ENCODE peak calls at places on chromosomes 5 and 9, in five cellular contexts. R is fibroblast of mammary gland, H is AG10803, S is WERI-Rb-1, F is pancreas. O is an unnamed sample.
A peak's percentile ranks its signal among the peaks of the same experiment; 100 is the strongest.

GRCh38 chr5:35513612-35514011 is 104.1 kb upstream of the SPEF2 start:
- DNase-seq in R (no peak), H (no peak), S (no peak), F (no peak), O (no peak)

GRCh38 chr9:18743976-18744375 is 270.0 kb downstream of the ADAMTSL1 start:
- DNase-seq in R (peak; percentile 33), H (peak; percentile 65), S (no peak), F (no peak), O (no peak)

GRCh38 chr5:137145726-137146125 is 353.4 kb downstream of the SPOCK1 start:
- DNase-seq in R (peak; percentile 17), H (peak; percentile 55), S (no peak), F (no peak), O (no peak)

GRCh38 chr5:141615991-141616715 is 2.6 kb downstream of the DIAPH1 start:
- DNase-seq in R (no peak), H (no peak), S (no peak), F (no peak), O (no peak)

GRCh38 chr5:73238873-73239272 is 65.9 kb downstream of the TMEM174 start:
- DNase-seq in R (no peak), H (no peak), S (no peak), F (no peak), O (no peak)

GRCh38 chr9:36632892-36633291 is 60.2 kb downstream of the MELK start:
- DNase-seq in R (peak; percentile 42), H (peak; percentile 47), S (no peak), F (no peak), O (no peak)

GRCh38 chr9:2213830-2214468 is 198.8 kb downstream of the SMARCA2 start:
- DNase-seq in R (no peak), H (no peak), S (peak; percentile 10), F (no peak), O (no peak)

GRCh38 chr5:149719666-149720065 is 10.4 kb upstream of the PPARGC1B start:
- DNase-seq in R (no peak), H (no peak), S (no peak), F (no peak), O (no peak)

GRCh38 chr5:95841914-95842812 is 19.6 kb upstream of the GLRX start:
- DNase-seq in R (peak; percentile 96), H (peak; percentile 89), S (no peak), F (no peak), O (no peak)

GRCh38 chr9:93324191-93324834 is 127.2 kb upstream of the FAM120A start:
- DNase-seq in R (no peak), H (no peak), S (peak; percentile 35), F (no peak), O (no peak)

GRCh38 chr5:78221964-78222451 is 72.5 kb downstream of the AP3B1 start:
- DNase-seq in R (peak; percentile 20), H (peak; percentile 60), S (peak; percentile 44), F (no peak), O (no peak)

GRCh38 chr9:80648336-80648735 is 1041.0 kb downstream of the TLE1 start:
- DNase-seq in R (peak; percentile 76), H (peak; percentile 50), S (no peak), F (no peak), O (no peak)

GRCh38 chr9:127853312-127854168 is 918 bp downstream of the ENG start:
- DNase-seq in R (no peak), H (peak; percentile 29), S (no peak), F (no peak), O (no peak)

GRCh38 chr9:87227456-87227855 is 270.2 kb upstream of the DAPK1 start:
- DNase-seq in R (no peak), H (no peak), S (no peak), F (no peak), O (no peak)

GRCh38 chr9:35696520-35697215 is 6.9 kb upstream of the TPM2 start:
- DNase-seq in R (peak; percentile 53), H (no peak), S (peak; percentile 60), F (peak; percentile 60), O (peak; percentile 67)

GRCh38 chr5:175682664-175683063 is 24.8 kb downstream of the HRH2 start:
- DNase-seq in R (no peak), H (no peak), S (no peak), F (no peak), O (no peak)

GRCh38 chr5:103475629-103476240 is 86.9 kb downstream of the NUDT12 start:
- DNase-seq in R (peak; percentile 65), H (peak; percentile 58), S (no peak), F (no peak), O (no peak)

GRCh38 chr5:76337949-76338589 is 65.0 kb upstream of the IQGAP2 start:
- DNase-seq in R (peak; percentile 35), H (peak; percentile 26), S (peak; percentile 79), F (peak; percentile 62), O (no peak)

GRCh38 chr9:73155389-73155788 is 3.7 kb downstream of the ANXA1 start:
- DNase-seq in R (no peak), H (no peak), S (no peak), F (no peak), O (no peak)

GRCh38 chr9:91197232-91198181 is 164.2 kb downstream of the AUH start:
- DNase-seq in R (peak; percentile 100), H (peak; percentile 99), S (no peak), F (peak; percentile 89), O (no peak)

GRCh38 chr9:13529321-13530104 is 250.0 kb upstream of the MPDZ start:
- DNase-seq in R (no peak), H (no peak), S (peak; percentile 74), F (no peak), O (no peak)

GRCh38 chr5:78320461-78320860 is 26.0 kb upstream of the AP3B1 start:
- DNase-seq in R (peak; percentile 59), H (peak; percentile 42), S (no peak), F (no peak), O (no peak)

GRCh38 chr9:1729631-1730030 is 285.5 kb upstream of the SMARCA2 start:
- DNase-seq in R (no peak), H (no peak), S (no peak), F (no peak), O (no peak)

GRCh38 chr5:31583129-31583528 is 51.0 kb downstream of the C5orf22 start:
- DNase-seq in R (no peak), H (no peak), S (no peak), F (no peak), O (no peak)

DNA sequence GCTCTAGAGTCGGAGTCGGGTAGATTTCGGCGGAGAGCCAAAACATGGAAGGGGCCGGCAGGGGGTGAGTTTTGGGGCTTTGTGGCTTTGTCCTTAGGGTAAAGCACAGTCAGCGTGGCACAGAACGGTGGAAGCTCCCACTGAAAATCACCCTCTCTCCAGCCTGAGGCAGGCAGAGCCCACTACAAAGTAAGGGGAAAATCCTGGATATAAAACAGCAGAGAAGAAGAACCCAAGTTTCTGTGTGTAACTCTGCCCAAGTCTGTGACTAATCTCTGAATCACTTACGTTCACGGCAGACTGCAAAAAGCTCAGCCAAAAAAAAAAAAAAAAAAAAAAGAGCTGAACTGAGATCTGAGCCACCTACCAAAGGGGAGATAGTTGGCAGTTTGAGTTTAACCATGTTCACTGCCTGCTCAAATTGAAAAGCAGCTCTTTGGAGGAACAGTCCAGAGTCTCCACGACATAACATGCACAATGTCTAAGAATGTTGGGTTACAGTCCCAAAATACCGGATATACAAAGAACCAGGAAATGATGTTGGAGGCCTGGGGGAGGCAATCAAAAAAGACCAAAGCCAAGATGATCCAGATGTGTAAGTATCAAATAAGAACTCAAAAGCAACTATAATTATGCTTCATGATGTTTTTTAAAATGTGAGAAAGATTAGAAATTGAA is 26.7 kb upstream of the OR2K2 start:
- DNase-seq in R (peak; percentile 94), H (peak; percentile 87), S (no peak), F (no peak), O (no peak)
- TF ChIP-seq CTCF in R (no peak), H (peak; percentile 14), S (no peak), F (no peak), O (no peak)

GRCh38 chr5:177519463-177520235 is 2.9 kb upstream of the DDX41 start:
- DNase-seq in R (no peak), H (no peak), S (no peak), F (no peak), O (no peak)

GRCh38 chr5:177516601-177517568 is at the start of gene DDX41:
- DNase-seq in R (peak; percentile 99), H (peak; percentile 99), S (peak; percentile 94), F (peak; percentile 97), O (peak; percentile 97)

GRCh38 chr5:177520906-177521513 is 4.2 kb upstream of the DDX41 start:
- DNase-seq in R (no peak), H (no peak), S (no peak), F (no peak), O (no peak)

GRCh38 chr5:177523711-177524538 is 7.2 kb upstream of the DDX41 start:
- DNase-seq in R (no peak), H (no peak), S (no peak), F (no peak), O (no peak)

GRCh38 chr5:177520271-177520670 is 3.5 kb upstream of the DDX41 start:
- DNase-seq in R (no peak), H (no peak), S (no peak), F (no peak), O (no peak)
- TF ChIP-seq CTCF in R (no peak), H (no peak), S (no peak), F (no peak), O (no peak)

GRCh38 chr9:107520186-107520585 is 30.6 kb upstream of the KLF4 start:
- DNase-seq in R (no peak), H (no peak), S (no peak), F (no peak), O (no peak)
- TF ChIP-seq CTCF in R (no peak), H (no peak), S (no peak), F (no peak), O (no peak)

GRCh38 chr9:124133752-124134151 is 122.2 kb downstream of the LHX2 start:
- DNase-seq in R (peak; percentile 36), H (peak; percentile 53), S (peak; percentile 48), F (no peak), O (peak; percentile 59)
- TF ChIP-seq CTCF in R (peak; percentile 31), H (peak; percentile 58), S (peak; percentile 61), F (peak; percentile 19), O (no peak)

GRCh38 chr9:16031971-16032370 is 479.1 kb downstream of the CCDC171 start:
- DNase-seq in R (no peak), H (peak; percentile 58), S (no peak), F (no peak), O (no peak)

GRCh38 chr9:16031486-16031885 is 478.6 kb downstream of the CCDC171 start:
- DNase-seq in R (no peak), H (no peak), S (no peak), F (no peak), O (no peak)

GRCh38 chr9:16033253-16033652 is 480.4 kb downstream of the CCDC171 start:
- DNase-seq in R (no peak), H (no peak), S (no peak), F (no peak), O (no peak)

GRCh38 chr9:16033921-16034320 is 481.1 kb downstream of the CCDC171 start:
- DNase-seq in R (no peak), H (no peak), S (no peak), F (no peak), O (no peak)

GRCh38 chr9:16032799-16033198 is 480.0 kb downstream of the CCDC171 start:
- DNase-seq in R (peak; percentile 55), H (peak; percentile 42), S (peak; percentile 33), F (no peak), O (no peak)
- TF ChIP-seq CTCF in R (peak; percentile 5), H (peak; percentile 28), S (peak; percentile 40), F (no peak), O (no peak)